ENCODE peak calls at places on chromosomes 11 and 22, in seven cellular contexts. One of them, this sample, is unnamed.

GRCh38 chr22:46021577-46021976 is 44.6 kb upstream of the WNT7B start:
- DNase-seq in spleen: peak
- DNase-seq in Caki2: no peak
- DNase-seq in glutamatergic neuron: no peak
- DNase-seq in retina: no peak
- DNase-seq in CD8-positive, alpha-beta memory T cell: no peak
- DNase-seq in activated T-cell treated with anti-CD3 and anti-CD28 coated beads for 1 hour: no peak
- DNase-seq in this sample: peak

GRCh38 chr11:17512101-17512500 is 32.1 kb downstream of the USH1C start:
- DNase-seq in activated T-cell treated with anti-CD3 and anti-CD28 coated beads for 1 hour: no peak
- DNase-seq in spleen: no peak
- DNase-seq in retina: no peak
- DNase-seq in CD8-positive, alpha-beta memory T cell: no peak
- DNase-seq in glutamatergic neuron: no peak
- DNase-seq in Caki2: no peak
- DNase-seq in this sample: no peak

GRCh38 chr22:20782083-20782482 is 8.2 kb downstream of the SERPIND1 start:
- DNase-seq in Caki2: no peak
- DNase-seq in retina: no peak
- DNase-seq in CD8-positive, alpha-beta memory T cell: no peak
- DNase-seq in activated T-cell treated with anti-CD3 and anti-CD28 coated beads for 1 hour: no peak
- DNase-seq in spleen: no peak
- DNase-seq in glutamatergic neuron: no peak
- DNase-seq in this sample: no peak

GRCh38 chr22:45400046-45400445 is 13.4 kb downstream of the SMC1B start:
- DNase-seq in activated T-cell treated with anti-CD3 and anti-CD28 coated beads for 1 hour: no peak
- DNase-seq in glutamatergic neuron: no peak
- DNase-seq in CD8-positive, alpha-beta memory T cell: no peak
- DNase-seq in spleen: no peak
- DNase-seq in retina: no peak
- DNase-seq in Caki2: no peak
- DNase-seq in this sample: no peak

GRCh38 chr11:32400670-32401369 is 34.5 kb downstream of the WT1 start:
- DNase-seq in spleen: no peak
- DNase-seq in Caki2: no peak
- DNase-seq in activated T-cell treated with anti-CD3 and anti-CD28 coated beads for 1 hour: no peak
- DNase-seq in glutamatergic neuron: no peak
- DNase-seq in CD8-positive, alpha-beta memory T cell: no peak
- DNase-seq in retina: no peak
- DNase-seq in this sample: no peak

GRCh38 chr11:10900686-10901415 is 43.0 kb upstream of the ZBED5 start:
- DNase-seq in glutamatergic neuron: no peak
- DNase-seq in activated T-cell treated with anti-CD3 and anti-CD28 coated beads for 1 hour: no peak
- DNase-seq in retina: no peak
- DNase-seq in CD8-positive, alpha-beta memory T cell: no peak
- DNase-seq in Caki2: no peak
- DNase-seq in spleen: no peak
- DNase-seq in this sample: no peak

GRCh38 chr11:90947930-90948329 is 725.1 kb upstream of the CHORDC1 start:
- DNase-seq in Caki2: no peak
- DNase-seq in CD8-positive, alpha-beta memory T cell: no peak
- DNase-seq in glutamatergic neuron: no peak
- DNase-seq in activated T-cell treated with anti-CD3 and anti-CD28 coated beads for 1 hour: no peak
- DNase-seq in retina: no peak
- DNase-seq in spleen: no peak
- DNase-seq in this sample: no peak

GRCh38 chr11:27497284-27497866 is 9.2 kb downstream of the LIN7C start:
- DNase-seq in activated T-cell treated with anti-CD3 and anti-CD28 coated beads for 1 hour: no peak
- DNase-seq in CD8-positive, alpha-beta memory T cell: no peak
- DNase-seq in Caki2: peak
- DNase-seq in glutamatergic neuron: no peak
- DNase-seq in spleen: no peak
- DNase-seq in retina: no peak
- DNase-seq in this sample: no peak

GRCh38 chr22:31585161-31585859 is 76.7 kb downstream of the PISD start:
- DNase-seq in activated T-cell treated with anti-CD3 and anti-CD28 coated beads for 1 hour: no peak
- DNase-seq in glutamatergic neuron: no peak
- DNase-seq in CD8-positive, alpha-beta memory T cell: no peak
- DNase-seq in spleen: no peak
- DNase-seq in Caki2: no peak
- DNase-seq in retina: no peak
- DNase-seq in this sample: no peak

This sample was measured in activated effector memory CD4-positive, alpha-beta T cell treated with anti-CD3 and anti-CD28 coated beads, Interleukin-2, amount 50 U/mL, for 16 hours.